ENCODE peak calls at places on chromosomes 5 and 9, in nine cellular contexts. One of them, this sample, is unnamed.

GRCh38 chr9:131575121-131575640 is 29.9 kb downstream of the PRRT1B start:
- DNase-seq in foreskin fibroblast: no peak
- DNase-seq in ascending aorta: no peak
- DNase-seq in esophagus squamous epithelium: no peak
- DNase-seq in fibroblast of mammary gland: no peak
- DNase-seq in epithelial cell of esophagus: no peak
- DNase-seq in psoas muscle: no peak
- DNase-seq in mucosa of descending colon: no peak
- DNase-seq in BJ: no peak
- DNase-seq in this sample: no peak

GRCh38 chr9:111691686-111692329 is 30.4 kb downstream of the GNG10 start:
- DNase-seq in psoas muscle: no peak
- DNase-seq in BJ: peak
- DNase-seq in esophagus squamous epithelium: no peak
- DNase-seq in epithelial cell of esophagus: peak
- DNase-seq in fibroblast of mammary gland: peak
- DNase-seq in foreskin fibroblast: peak
- DNase-seq in ascending aorta: no peak
- DNase-seq in mucosa of descending colon: no peak
- DNase-seq in this sample: no peak

GRCh38 chr5:153636713-153637112 is 146.2 kb downstream of the GRIA1 start:
- DNase-seq in fibroblast of mammary gland: peak
- DNase-seq in ascending aorta: no peak
- DNase-seq in mucosa of descending colon: no peak
- DNase-seq in BJ: no peak
- DNase-seq in epithelial cell of esophagus: no peak
- DNase-seq in esophagus squamous epithelium: no peak
- DNase-seq in psoas muscle: no peak
- DNase-seq in foreskin fibroblast: no peak
- DNase-seq in this sample: no peak

GRCh38 chr9:134302130-134302817 is 24.0 kb upstream of the RXRA start:
- DNase-seq in esophagus squamous epithelium: no peak
- DNase-seq in fibroblast of mammary gland: no peak
- DNase-seq in foreskin fibroblast: no peak
- DNase-seq in BJ: no peak
- DNase-seq in epithelial cell of esophagus: no peak
- DNase-seq in ascending aorta: no peak
- DNase-seq in psoas muscle: no peak
- DNase-seq in mucosa of descending colon: no peak
- DNase-seq in this sample: no peak

GRCh38 chr5:148740966-148741742 is 85.3 kb upstream of the ADRB2 start:
- DNase-seq in ascending aorta: no peak
- DNase-seq in esophagus squamous epithelium: no peak
- DNase-seq in BJ: peak
- DNase-seq in psoas muscle: no peak
- DNase-seq in mucosa of descending colon: no peak
- DNase-seq in fibroblast of mammary gland: peak
- DNase-seq in epithelial cell of esophagus: peak
- DNase-seq in foreskin fibroblast: peak
- DNase-seq in this sample: peak

GRCh38 chr9:94918038-94918753 is 191.7 kb downstream of the AOPEP start:
- DNase-seq in mucosa of descending colon: no peak
- DNase-seq in BJ: no peak
- DNase-seq in foreskin fibroblast: no peak
- DNase-seq in psoas muscle: no peak
- DNase-seq in ascending aorta: peak
- DNase-seq in epithelial cell of esophagus: no peak
- DNase-seq in fibroblast of mammary gland: no peak
- DNase-seq in esophagus squamous epithelium: no peak
- DNase-seq in this sample: no peak

GRCh38 chr9:114046237-114046755 is 31.8 kb downstream of the AMBP start:
- DNase-seq in mucosa of descending colon: no peak
- DNase-seq in BJ: no peak
- DNase-seq in psoas muscle: no peak
- DNase-seq in fibroblast of mammary gland: no peak
- DNase-seq in ascending aorta: no peak
- DNase-seq in foreskin fibroblast: no peak
- DNase-seq in esophagus squamous epithelium: no peak
- DNase-seq in epithelial cell of esophagus: peak
- DNase-seq in this sample: no peak

GRCh38 chr5:172680921-172681320 is 39.9 kb downstream of the NEURL1B start:
- DNase-seq in psoas muscle: no peak
- DNase-seq in epithelial cell of esophagus: no peak
- DNase-seq in foreskin fibroblast: no peak
- DNase-seq in ascending aorta: no peak
- DNase-seq in BJ: no peak
- DNase-seq in mucosa of descending colon: no peak
- DNase-seq in esophagus squamous epithelium: no peak
- DNase-seq in fibroblast of mammary gland: no peak
- DNase-seq in this sample: no peak

GRCh38 chr9:3794005-3794404 is 268.2 kb upstream of the RFX3 start:
- DNase-seq in esophagus squamous epithelium: no peak
- DNase-seq in epithelial cell of esophagus: peak
- DNase-seq in ascending aorta: no peak
- DNase-seq in foreskin fibroblast: peak
- DNase-seq in BJ: no peak
- DNase-seq in mucosa of descending colon: no peak
- DNase-seq in psoas muscle: no peak
- DNase-seq in fibroblast of mammary gland: no peak
- DNase-seq in this sample: no peak

GRCh38 chr5:157072508-157072907 is 13.6 kb upstream of the HAVCR1 start:
- DNase-seq in epithelial cell of esophagus: no peak
- DNase-seq in mucosa of descending colon: no peak
- DNase-seq in fibroblast of mammary gland: no peak
- DNase-seq in foreskin fibroblast: no peak
- DNase-seq in esophagus squamous epithelium: no peak
- DNase-seq in ascending aorta: no peak
- DNase-seq in psoas muscle: no peak
- DNase-seq in BJ: no peak
- DNase-seq in this sample: no peak

GRCh38 chr5:14513266-14513665 is 68.3 kb upstream of the OTULINL start:
- DNase-seq in psoas muscle: no peak
- DNase-seq in fibroblast of mammary gland: peak
- DNase-seq in mucosa of descending colon: no peak
- DNase-seq in epithelial cell of esophagus: peak
- DNase-seq in ascending aorta: no peak
- DNase-seq in BJ: no peak
- DNase-seq in esophagus squamous epithelium: no peak
- DNase-seq in foreskin fibroblast: no peak
- DNase-seq in this sample: no peak

GRCh38 chr9:2494571-2494970 is 127.0 kb upstream of the VLDLR start:
- DNase-seq in BJ: no peak
- DNase-seq in foreskin fibroblast: peak
- DNase-seq in psoas muscle: no peak
- DNase-seq in epithelial cell of esophagus: peak
- DNase-seq in esophagus squamous epithelium: no peak
- DNase-seq in ascending aorta: no peak
- DNase-seq in fibroblast of mammary gland: peak
- DNase-seq in mucosa of descending colon: no peak
- DNase-seq in this sample: peak

GRCh38 chr5:23977365-23977764 is 470.0 kb downstream of the PRDM9 start:
- DNase-seq in mucosa of descending colon: no peak
- DNase-seq in fibroblast of mammary gland: no peak
- DNase-seq in BJ: no peak
- DNase-seq in ascending aorta: no peak
- DNase-seq in epithelial cell of esophagus: no peak
- DNase-seq in esophagus squamous epithelium: no peak
- DNase-seq in foreskin fibroblast: no peak
- DNase-seq in psoas muscle: no peak
- DNase-seq in this sample: no peak

DNA sequence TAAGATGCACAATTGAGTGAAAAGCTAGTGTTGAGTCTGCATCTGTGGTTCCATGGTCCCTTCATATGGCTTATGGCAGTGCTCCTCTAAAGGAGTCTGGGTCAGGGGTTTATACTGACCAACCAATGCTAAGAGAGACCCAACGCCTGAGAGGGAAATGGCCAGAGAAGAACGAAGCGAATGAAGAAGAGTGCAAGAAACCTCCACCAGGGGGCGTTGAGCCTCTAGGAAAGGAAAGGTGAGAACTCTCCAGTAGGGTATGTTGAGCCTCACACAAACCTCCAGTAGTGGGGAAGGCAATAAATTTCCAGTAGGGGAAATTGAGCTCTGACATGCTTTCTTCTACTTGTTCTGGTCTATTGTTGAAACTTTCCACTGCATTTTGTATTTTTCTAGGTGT is 470.6 kb downstream of the PRDM9 start:
- DNase-seq in BJ: no peak
- DNase-seq in fibroblast of mammary gland: no peak
- DNase-seq in mucosa of descending colon: no peak
- DNase-seq in psoas muscle: no peak
- DNase-seq in esophagus squamous epithelium: no peak
- DNase-seq in foreskin fibroblast: no peak
- DNase-seq in ascending aorta: no peak
- DNase-seq in epithelial cell of esophagus: peak
- DNase-seq in this sample: no peak
- TF ChIP-seq CTCF in BJ: no peak
- TF ChIP-seq CTCF in fibroblast of mammary gland: peak
- TF ChIP-seq CTCF in mucosa of descending colon: no peak
- TF ChIP-seq CTCF in psoas muscle: no peak
- TF ChIP-seq CTCF in esophagus squamous epithelium: no peak
- TF ChIP-seq CTCF in foreskin fibroblast: no peak
- TF ChIP-seq CTCF in ascending aorta: no peak
- TF ChIP-seq CTCF in epithelial cell of esophagus: peak
- TF ChIP-seq CTCF in this sample: peak

GRCh38 chr5:56986631-56986957 is 34.7 kb upstream of the MIER3 start:
- DNase-seq in BJ: no peak
- DNase-seq in mucosa of descending colon: no peak
- DNase-seq in foreskin fibroblast: no peak
- DNase-seq in psoas muscle: no peak
- DNase-seq in esophagus squamous epithelium: no peak
- DNase-seq in epithelial cell of esophagus: peak
- DNase-seq in ascending aorta: no peak
- DNase-seq in fibroblast of mammary gland: peak
- DNase-seq in this sample: peak
- H3K4me3 ChIP-seq in BJ: no peak
- H3K4me3 ChIP-seq in mucosa of descending colon: no peak
- H3K4me3 ChIP-seq in foreskin fibroblast: no peak
- H3K4me3 ChIP-seq in psoas muscle: no peak
- H3K4me3 ChIP-seq in esophagus squamous epithelium: no peak
- H3K4me3 ChIP-seq in epithelial cell of esophagus: no peak
- H3K4me3 ChIP-seq in ascending aorta: no peak
- H3K4me3 ChIP-seq in fibroblast of mammary gland: no peak
- H3K4me3 ChIP-seq in this sample: no peak

DNA sequence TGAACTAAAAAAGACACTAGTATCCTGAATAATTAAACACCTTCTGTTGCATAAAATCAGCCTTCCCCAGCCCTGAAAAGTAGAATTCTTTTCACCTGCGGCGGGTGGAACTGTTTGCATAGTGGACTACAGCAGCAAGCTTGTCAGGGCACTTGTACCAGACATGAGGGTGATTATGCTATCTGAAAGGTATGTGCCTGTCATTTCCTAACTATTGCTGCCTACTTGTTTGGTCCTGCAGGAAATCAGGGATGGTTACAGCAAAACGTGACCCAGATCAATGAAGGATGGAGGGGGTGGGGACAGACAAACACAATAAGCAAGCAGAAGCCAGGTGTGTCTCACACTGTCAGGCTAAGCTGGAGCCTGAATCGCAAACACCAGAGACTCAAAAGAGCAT is 385.6 kb downstream of the MLLT3 start:
- DNase-seq in esophagus squamous epithelium: no peak
- DNase-seq in mucosa of descending colon: no peak
- DNase-seq in ascending aorta: no peak
- DNase-seq in foreskin fibroblast: no peak
- DNase-seq in fibroblast of mammary gland: no peak
- DNase-seq in epithelial cell of esophagus: peak
- DNase-seq in psoas muscle: no peak
- DNase-seq in BJ: no peak
- DNase-seq in this sample: no peak
- TF ChIP-seq CTCF in esophagus squamous epithelium: no peak
- TF ChIP-seq CTCF in mucosa of descending colon: no peak
- TF ChIP-seq CTCF in ascending aorta: no peak
- TF ChIP-seq CTCF in foreskin fibroblast: no peak
- TF ChIP-seq CTCF in fibroblast of mammary gland: no peak
- TF ChIP-seq CTCF in epithelial cell of esophagus: no peak
- TF ChIP-seq CTCF in psoas muscle: no peak
- TF ChIP-seq CTCF in BJ: no peak
- TF ChIP-seq CTCF in this sample: no peak

GRCh38 chr5:135033026-135033861 is 784 bp downstream of the PITX1 start:
- DNase-seq in BJ: no peak
- DNase-seq in epithelial cell of esophagus: peak
- DNase-seq in psoas muscle: peak
- DNase-seq in fibroblast of mammary gland: peak
- DNase-seq in ascending aorta: no peak
- DNase-seq in esophagus squamous epithelium: no peak
- DNase-seq in mucosa of descending colon: peak
- DNase-seq in foreskin fibroblast: peak
- DNase-seq in this sample: no peak

GRCh38 chr5:135031146-135031812 is 2.7 kb downstream of the PITX1 start:
- DNase-seq in foreskin fibroblast: no peak
- DNase-seq in epithelial cell of esophagus: no peak
- DNase-seq in BJ: no peak
- DNase-seq in psoas muscle: peak
- DNase-seq in ascending aorta: no peak
- DNase-seq in esophagus squamous epithelium: no peak
- DNase-seq in fibroblast of mammary gland: no peak
- DNase-seq in mucosa of descending colon: no peak
- DNase-seq in this sample: no peak

GRCh38 chr5:135031813-135032612 is 2.0 kb downstream of the PITX1 start:
- DNase-seq in mucosa of descending colon: no peak
- DNase-seq in BJ: no peak
- DNase-seq in psoas muscle: no peak
- DNase-seq in fibroblast of mammary gland: no peak
- DNase-seq in esophagus squamous epithelium: no peak
- DNase-seq in foreskin fibroblast: no peak
- DNase-seq in ascending aorta: no peak
- DNase-seq in epithelial cell of esophagus: no peak
- DNase-seq in this sample: no peak

GRCh38 chr5:135033866-135034185 is 202 bp downstream of the PITX1 start:
- DNase-seq in psoas muscle: no peak
- DNase-seq in epithelial cell of esophagus: no peak
- DNase-seq in foreskin fibroblast: peak
- DNase-seq in mucosa of descending colon: no peak
- DNase-seq in ascending aorta: no peak
- DNase-seq in BJ: no peak
- DNase-seq in esophagus squamous epithelium: no peak
- DNase-seq in fibroblast of mammary gland: peak
- DNase-seq in this sample: no peak

DNA sequence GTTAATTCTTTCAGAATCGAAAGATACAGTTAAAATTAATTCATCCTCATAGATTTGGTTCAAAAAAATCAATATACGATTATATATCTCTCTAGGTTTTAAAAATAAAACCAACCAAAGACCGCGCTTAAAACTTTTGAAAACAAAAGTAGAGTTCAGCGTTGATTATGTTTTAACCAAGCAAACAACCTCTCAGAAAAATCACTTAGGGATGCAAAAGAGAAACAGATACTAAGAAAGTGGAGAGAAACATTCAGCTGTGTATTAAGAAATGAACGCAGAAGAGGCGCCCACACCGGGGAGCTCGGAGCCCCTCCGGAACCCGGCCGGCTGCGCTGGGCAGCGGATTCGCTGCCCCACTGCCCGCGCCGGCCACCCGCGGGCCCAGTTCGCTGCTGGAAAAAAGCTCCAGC is 1.4 kb downstream of the PITX1 start:
- DNase-seq in esophagus squamous epithelium: no peak
- DNase-seq in BJ: no peak
- DNase-seq in epithelial cell of esophagus: no peak
- DNase-seq in fibroblast of mammary gland: no peak
- DNase-seq in psoas muscle: no peak
- DNase-seq in foreskin fibroblast: no peak
- DNase-seq in ascending aorta: no peak
- DNase-seq in mucosa of descending colon: no peak
- DNase-seq in this sample: no peak
- H3K4me3 ChIP-seq in esophagus squamous epithelium: peak
- H3K4me3 ChIP-seq in BJ: peak
- H3K4me3 ChIP-seq in epithelial cell of esophagus: peak
- H3K4me3 ChIP-seq in fibroblast of mammary gland: no peak
- H3K4me3 ChIP-seq in psoas muscle: peak
- H3K4me3 ChIP-seq in foreskin fibroblast: peak
- H3K4me3 ChIP-seq in ascending aorta: peak
- H3K4me3 ChIP-seq in mucosa of descending colon: peak
- H3K4me3 ChIP-seq in this sample: peak

GRCh38 chr5:173920024-173920753 is 32.0 kb downstream of the CPEB4 start:
- DNase-seq in BJ: no peak
- DNase-seq in foreskin fibroblast: no peak
- DNase-seq in epithelial cell of esophagus: no peak
- DNase-seq in fibroblast of mammary gland: no peak
- DNase-seq in esophagus squamous epithelium: no peak
- DNase-seq in mucosa of descending colon: no peak
- DNase-seq in ascending aorta: no peak
- DNase-seq in psoas muscle: no peak
- DNase-seq in this sample: no peak
- TF ChIP-seq CTCF in BJ: no peak
- TF ChIP-seq CTCF in foreskin fibroblast: no peak
- TF ChIP-seq CTCF in epithelial cell of esophagus: no peak
- TF ChIP-seq CTCF in fibroblast of mammary gland: no peak
- TF ChIP-seq CTCF in esophagus squamous epithelium: no peak
- TF ChIP-seq CTCF in mucosa of descending colon: no peak
- TF ChIP-seq CTCF in ascending aorta: no peak
- TF ChIP-seq CTCF in psoas muscle: peak
- TF ChIP-seq CTCF in this sample: no peak

This sample was measured in AG04449.